ENCODE peak calls at places on chromosomes 5 and 9, in five cellular contexts. L, U, Q, M and Z are unnamed samples.

GRCh38 chr9:133188006-133188842 is 20.8 kb downstream of the OBP2B start:
- DNase-seq in L (no peak), U (no peak), Q (no peak), M (no peak), Z (peak; percentile 64)

GRCh38 chr5:79959407-79959806 is 31.7 kb downstream of the MTX3 start:
- DNase-seq in L (no peak), U (no peak), Q (no peak), M (no peak), Z (no peak)

GRCh38 chr9:137045294-137046093 is 483 bp downstream of the NPDC1 start:
- DNase-seq in L (peak; percentile 38), U (no peak), Q (no peak), M (peak; percentile 40), Z (no peak)

GRCh38 chr5:15249152-15249551 is 250.8 kb upstream of the FBXL7 start:
- DNase-seq in L (peak; percentile 71), U (no peak), Q (no peak), M (peak; percentile 75), Z (no peak)

GRCh38 chr9:93479726-93480125 is 26.3 kb upstream of the FAM120AOS start:
- DNase-seq in L (no peak), U (no peak), Q (no peak), M (peak; percentile 71), Z (no peak)

GRCh38 chr9:129374651-129375050 is 196.6 kb upstream of the IER5L start:
- DNase-seq in L (no peak), U (no peak), Q (no peak), M (no peak), Z (no peak)

GRCh38 chr9:126420643-126421564 is 94.3 kb downstream of the MVB12B start:
- DNase-seq in L (peak; percentile 75), U (no peak), Q (no peak), M (no peak), Z (no peak)

GRCh38 chr5:81751836-81752643 is 1.1 kb upstream of the SSBP2 start:
- DNase-seq in L (peak; percentile 33), U (peak; percentile 20), Q (peak; percentile 58), M (peak; percentile 21), Z (no peak)

GRCh38 chr9:95092321-95093072 is 225.0 kb downstream of the FANCC start:
- DNase-seq in L (peak; percentile 99), U (no peak), Q (no peak), M (peak; percentile 84), Z (no peak)

GRCh38 chr9:25681270-25681669 is 3.0 kb upstream of the TUSC1 start:
- DNase-seq in L (peak; percentile 78), U (no peak), Q (no peak), M (peak; percentile 38), Z (no peak)

GRCh38 chr5:402615-403359 is 40.2 kb upstream of the EXOC3 start:
- DNase-seq in L (no peak), U (no peak), Q (no peak), M (no peak), Z (peak; percentile 45)

GRCh38 chr9:128455849-128456612 is at the start of gene ODF2:
- DNase-seq in L (peak; percentile 95), U (peak; percentile 99), Q (peak; percentile 98), M (peak; percentile 92), Z (peak; percentile 99)

GRCh38 chr5:129204525-129204924 is 110.0 kb downstream of the ISOC1 start:
- DNase-seq in L (no peak), U (no peak), Q (no peak), M (no peak), Z (no peak)

GRCh38 chr9:105679406-105680022 is 14.8 kb upstream of the TMEM38B start:
- DNase-seq in L (no peak), U (no peak), Q (no peak), M (no peak), Z (no peak)

GRCh38 chr5:1437452-1437851 is 7.8 kb downstream of the SLC6A3 start:
- DNase-seq in L (no peak), U (no peak), Q (no peak), M (peak; percentile 45), Z (no peak)

GRCh38 chr5:159894149-159894720 is 22.0 kb upstream of the ADRA1B start:
- DNase-seq in L (no peak), U (no peak), Q (no peak), M (peak; percentile 59), Z (no peak)

GRCh38 chr9:86324308-86324707 is 29.9 kb downstream of the TUT7 start:
- DNase-seq in L (peak; percentile 59), U (no peak), Q (no peak), M (peak; percentile 65), Z (no peak)

GRCh38 chr5:6058055-6058715 is 320.2 kb downstream of the MED10 start:
- DNase-seq in L (no peak), U (no peak), Q (no peak), M (no peak), Z (no peak)

GRCh38 chr9:81455826-81456225 is 233.5 kb downstream of the TLE1 start:
- DNase-seq in L (peak; percentile 31), U (no peak), Q (no peak), M (no peak), Z (no peak)

GRCh38 chr9:92525306-92525705 is 10.5 kb downstream of the ECM2 start:
- DNase-seq in L (peak; percentile 71), U (no peak), Q (no peak), M (peak; percentile 64), Z (no peak)

GRCh38 chr5:94024625-94025024 is 283.2 kb upstream of the POU5F2 start:
- DNase-seq in L (no peak), U (no peak), Q (no peak), M (no peak), Z (no peak)

GRCh38 chr9:6897207-6897822 is 139.5 kb downstream of the KDM4C start:
- DNase-seq in L (no peak), U (no peak), Q (no peak), M (no peak), Z (no peak)

GRCh38 chr9:4328723-4329122 is 28.9 kb upstream of the GLIS3 start:
- DNase-seq in L (peak; percentile 72), U (no peak), Q (no peak), M (no peak), Z (no peak)

GRCh38 chr9:95506438-95506691 is 10.4 kb downstream of the PTCH1 start:
- DNase-seq in L (peak; percentile 45), U (peak; percentile 32), Q (peak; percentile 40), M (peak; percentile 52), Z (no peak)

GRCh38 chr5:32642276-32643002 is 57.1 kb downstream of the SUB1 start:
- DNase-seq in L (peak; percentile 24), U (no peak), Q (no peak), M (peak; percentile 14), Z (no peak)

GRCh38 chr9:88593537-88594185 is 58.7 kb downstream of the NXNL2 start:
- DNase-seq in L (peak; percentile 71), U (peak; percentile 33), Q (peak; percentile 76), M (peak; percentile 83), Z (no peak)

GRCh38 chr9:137218754-137219271 is 3.2 kb downstream of the RNF208 start:
- DNase-seq in L (peak; percentile 31), U (no peak), Q (peak; percentile 70), M (no peak), Z (no peak)

GRCh38 chr5:73304381-73304780 is 131.4 kb downstream of the TMEM174 start:
- DNase-seq in L (no peak), U (no peak), Q (no peak), M (no peak), Z (no peak)

GRCh38 chr9:129838707-129839259 is 3.5 kb downstream of the USP20 start:
- DNase-seq in L (peak; percentile 74), U (no peak), Q (no peak), M (peak; percentile 47), Z (no peak)

GRCh38 chr5:163089926-163090325 is 347.5 kb upstream of the CCNG1 start:
- DNase-seq in L (no peak), U (no peak), Q (no peak), M (no peak), Z (no peak)

GRCh38 chr9:80146466-80146865 is 574.7 kb downstream of the TLE4 start:
- DNase-seq in L (peak; percentile 35), U (no peak), Q (no peak), M (peak; percentile 25), Z (no peak)
- TF ChIP-seq CTCF in L (peak; percentile 41), U (no peak), Q (peak; percentile 18), M (no peak), Z (peak; percentile 23)

GRCh38 chr5:168472329-168472728 is 13.9 kb upstream of the RARS1 start:
- DNase-seq in L (peak; percentile 95), U (no peak), Q (no peak), M (peak; percentile 92), Z (no peak)
- TF ChIP-seq CTCF in L (peak; percentile 51), U (no peak), Q (no peak), M (peak; percentile 52), Z (no peak)

DNA sequence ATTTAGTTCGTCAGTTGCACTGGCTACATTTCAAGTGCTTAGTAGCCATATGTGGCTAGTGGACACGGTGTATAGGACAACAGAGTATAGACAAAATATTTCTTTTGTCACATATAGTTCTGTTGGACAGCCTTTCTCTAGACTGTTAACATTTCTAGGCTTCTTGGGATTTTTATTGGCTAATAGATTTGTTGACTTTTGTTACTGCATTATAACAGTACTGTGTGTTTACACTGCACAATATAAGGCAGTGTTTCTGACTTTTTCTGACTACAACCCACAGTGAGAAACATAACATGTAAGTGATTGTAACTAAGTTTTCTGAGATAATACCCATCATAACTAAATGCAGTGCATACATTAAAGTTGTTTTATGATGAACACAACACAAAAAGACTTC is 11.3 kb downstream of the FBXO38 start:
- DNase-seq in L (no peak), U (no peak), Q (no peak), M (no peak), Z (no peak)
- TF ChIP-seq CTCF in L (no peak), U (no peak), Q (no peak), M (no peak), Z (no peak)

DNA sequence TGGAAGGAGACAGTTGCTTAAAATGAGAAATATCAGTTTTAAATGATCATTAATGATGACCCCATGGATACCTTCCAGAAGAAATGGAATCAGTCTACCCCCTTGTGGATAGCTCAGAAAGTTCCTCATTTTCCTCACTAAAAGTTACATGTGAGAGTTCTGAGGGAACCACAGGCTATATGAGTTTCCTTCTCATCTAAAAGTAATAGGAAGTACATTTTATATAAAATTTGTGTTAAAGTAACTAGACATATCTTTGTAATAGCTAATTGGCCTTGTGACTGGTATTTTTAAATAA is 104.9 kb upstream of the SLC25A48 start:
- DNase-seq in L (no peak), U (no peak), Q (no peak), M (no peak), Z (no peak)
- TF ChIP-seq CTCF in L (peak; percentile 10), U (no peak), Q (no peak), M (no peak), Z (peak; percentile 23)

GRCh38 chr5:150284311-150284710 is 5.3 kb downstream of the CAMK2A start:
- DNase-seq in L (no peak), U (no peak), Q (no peak), M (no peak), Z (no peak)

GRCh38 chr5:150288361-150288760 is 1.2 kb downstream of the CAMK2A start:
- DNase-seq in L (no peak), U (no peak), Q (no peak), M (no peak), Z (no peak)

GRCh38 chr5:150285114-150285513 is 4.5 kb downstream of the CAMK2A start:
- DNase-seq in L (no peak), U (no peak), Q (no peak), M (no peak), Z (no peak)

GRCh38 chr5:150283904-150284303 is 5.7 kb downstream of the CAMK2A start:
- DNase-seq in L (no peak), U (no peak), Q (no peak), M (no peak), Z (no peak)

GRCh38 chr5:150286820-150287219 is 2.8 kb downstream of the CAMK2A start:
- DNase-seq in L (no peak), U (no peak), Q (no peak), M (no peak), Z (no peak)
- TF ChIP-seq CTCF in L (peak; percentile 22), U (no peak), Q (peak; percentile 31), M (no peak), Z (no peak)